ENCODE peak calls at places on chromosomes 6 and 20, in eight cellular contexts. F, V, A, T, C, I, P and X are unnamed samples.
A peak's percentile ranks its signal among the peaks of the same experiment; 100 is the strongest.

GRCh38 chr6:126539022-126539421 is 199.1 kb downstream of the CENPW start:
- DNase-seq in I (peak; percentile 72), C (no peak), V (peak; percentile 37), A (no peak), T (no peak), F (no peak), P (no peak), X (no peak)

GRCh38 chr6:40779399-40779798 is 192.2 kb upstream of the LRFN2 start:
- DNase-seq in V (no peak), F (no peak), C (no peak), T (no peak), A (no peak), P (no peak), I (peak; percentile 35), X (no peak)

GRCh38 chr20:21074605-21075336 is 31.4 kb downstream of the LINC00237 start:
- DNase-seq in F (no peak), C (no peak), A (no peak), I (peak; percentile 1), T (peak; percentile 91), P (no peak), V (no peak), X (peak; percentile 68)

GRCh38 chr20:56752274-56752673 is 123.2 kb downstream of the TFAP2C start:
- DNase-seq in T (peak; percentile 58), P (no peak), V (peak; percentile 11), C (no peak), A (no peak), F (no peak), I (no peak), X (no peak)

GRCh38 chr6:6696867-6697531 is 108.5 kb downstream of the LY86 start:
- DNase-seq in A (peak; percentile 86), C (peak; percentile 91), F (peak; percentile 65), I (peak; percentile 74), T (peak; percentile 95), V (peak; percentile 78), P (no peak), X (peak; percentile 71)

GRCh38 chr6:135012764-135013163 is 41.9 kb downstream of the HBS1L start:
- DNase-seq in F (no peak), V (peak; percentile 11), T (no peak), P (no peak), C (no peak), I (peak; percentile 65), A (no peak), X (no peak)

GRCh38 chr6:169156108-169156821 is 97.4 kb downstream of the THBS2 start:
- DNase-seq in I (peak; percentile 87), T (no peak), C (no peak), F (no peak), A (no peak), V (peak; percentile 92), P (no peak), X (no peak)

GRCh38 chr6:119501798-119502483 is 152.4 kb upstream of the MAN1A1 start:
- DNase-seq in V (no peak), F (no peak), T (no peak), P (no peak), C (no peak), I (no peak), A (no peak), X (peak; percentile 61)

GRCh38 chr6:146526192-146526591 is 17.4 kb upstream of the RAB32 start:
- DNase-seq in P (no peak), T (no peak), I (peak; percentile 53), C (peak; percentile 19), V (peak; percentile 40), A (no peak), F (no peak), X (no peak)

GRCh38 chr6:45775026-45775697 is 240.5 kb downstream of the CLIC5 start:
- DNase-seq in F (no peak), C (no peak), V (no peak), P (no peak), T (no peak), A (no peak), I (no peak), X (no peak)

GRCh38 chr6:101401792-101402617 is 8.5 kb downstream of the GRIK2 start:
- DNase-seq in F (peak; percentile 24), A (no peak), P (no peak), T (no peak), V (peak; percentile 20), I (no peak), C (no peak), X (no peak)

GRCh38 chr20:60482201-60482600 is 524.0 kb downstream of the CDH26 start:
- DNase-seq in I (no peak), V (no peak), F (no peak), P (no peak), A (no peak), T (no peak), C (no peak), X (no peak)

GRCh38 chr6:148192310-148192709 is 150.3 kb upstream of the SASH1 start:
- DNase-seq in T (no peak), P (no peak), V (peak; percentile 87), C (no peak), F (no peak), A (no peak), I (peak; percentile 81), X (no peak)

GRCh38 chr6:150766201-150766997 is 99.1 kb upstream of the MTHFD1L start:
- DNase-seq in C (peak; percentile 64), V (peak; percentile 52), P (no peak), T (no peak), A (no peak), I (no peak), F (peak; percentile 29), X (no peak)

GRCh38 chr6:12182676-12183075 is 107.5 kb upstream of the EDN1 start:
- DNase-seq in F (no peak), C (no peak), I (peak; percentile 36), V (no peak), T (no peak), A (no peak), P (no peak), X (no peak)

GRCh38 chr6:150813993-150814359 is 51.5 kb upstream of the MTHFD1L start:
- DNase-seq in V (no peak), F (no peak), P (no peak), T (no peak), A (no peak), I (peak; percentile 58), C (no peak), X (peak; percentile 84)

GRCh38 chr20:22430154-22430745 is 154.1 kb downstream of the FOXA2 start:
- DNase-seq in V (peak; percentile 34), F (no peak), T (no peak), C (no peak), P (no peak), A (no peak), I (peak; percentile 48), X (no peak)

GRCh38 chr6:73585566-73586415 is 65.0 kb upstream of the EEF1A1 start:
- DNase-seq in V (peak; percentile 84), F (no peak), P (no peak), A (no peak), I (peak; percentile 87), C (peak; percentile 81), T (peak; percentile 90), X (peak; percentile 84)

GRCh38 chr6:74677463-74677862 is 528.4 kb downstream of the COL12A1 start:
- DNase-seq in F (no peak), P (no peak), C (no peak), T (no peak), I (no peak), A (no peak), V (no peak), X (no peak)

GRCh38 chr6:3281669-3282460 is 23.1 kb downstream of the PSMG4 start:
- DNase-seq in V (peak; percentile 88), C (peak; percentile 19), P (no peak), T (no peak), I (peak; percentile 97), A (peak; percentile 40), F (no peak), X (no peak)

DNA sequence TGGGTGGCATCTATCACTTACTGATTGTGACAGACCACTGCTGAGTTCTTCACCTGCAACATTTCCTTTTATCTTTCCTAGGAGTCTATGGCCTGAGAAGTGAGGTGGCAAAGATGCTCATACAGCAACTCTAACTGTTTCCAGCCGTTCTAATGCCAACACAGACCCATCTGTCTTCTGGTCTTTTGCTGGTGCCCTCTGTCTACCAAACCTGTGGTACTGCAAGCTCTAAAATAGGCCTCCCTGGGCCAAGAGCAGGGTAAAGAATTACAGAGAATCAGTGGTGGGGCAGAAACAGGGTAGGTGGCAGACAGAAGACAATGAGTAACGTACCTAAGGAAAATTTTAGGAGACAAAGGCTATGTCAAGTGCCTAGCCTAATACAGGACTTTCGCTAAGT is 611.0 kb upstream of the FLRT3 start:
- DNase-seq in I (no peak), A (no peak), T (no peak), F (no peak), V (no peak), C (no peak), P (no peak), X (peak; percentile 10)
- TF ChIP-seq CTCF in I (no peak), A (no peak), T (no peak), F (no peak), V (no peak), C (no peak), P (no peak), X (no peak)

GRCh38 chr6:31498748-31499147 is 803 bp downstream of the MICB start:
- DNase-seq in I (no peak), C (peak; percentile 16), T (no peak), A (peak; percentile 79), V (peak; percentile 16), F (no peak), P (no peak), X (no peak)
- H3K4me3 ChIP-seq in I (peak overlapping the region; percentile 28), C (peak overlapping the region; percentile 17), T (no peak overlapping the region), A (no peak overlapping the region), V (no peak overlapping the region), F (peak overlapping the region; percentile 65), P (no peak overlapping the region), X (peak overlapping the region; percentile 68)

DNA sequence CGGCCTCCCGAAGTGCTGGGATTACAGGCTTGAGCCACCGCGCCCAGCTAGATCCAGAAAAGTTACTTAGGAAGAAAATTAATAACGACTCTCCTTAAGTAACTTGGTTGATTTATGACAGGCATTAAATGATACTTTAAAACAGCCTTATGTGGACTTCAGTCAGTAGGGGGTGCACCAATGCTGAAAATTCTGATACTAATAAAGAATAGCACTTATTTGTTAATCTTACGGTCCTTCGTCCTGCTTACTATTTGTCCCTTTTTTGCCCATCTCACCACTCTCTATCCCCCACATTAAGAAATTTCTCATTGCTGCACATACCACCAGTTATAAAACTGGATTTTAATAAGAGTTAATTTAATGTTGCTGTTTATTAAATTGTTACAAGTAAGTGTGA is 12.7 kb upstream of the PRELID3B start:
- DNase-seq in P (no peak), C (peak; percentile 22), A (no peak), V (peak; percentile 34), F (no peak), T (peak; percentile 25), I (peak; percentile 61), X (peak; percentile 28)
- TF ChIP-seq CTCF in P (no peak), C (peak; percentile 34), A (peak; percentile 33), V (peak; percentile 43), F (peak; percentile 14), T (peak; percentile 12), I (peak; percentile 37), X (peak; percentile 32)

DNA sequence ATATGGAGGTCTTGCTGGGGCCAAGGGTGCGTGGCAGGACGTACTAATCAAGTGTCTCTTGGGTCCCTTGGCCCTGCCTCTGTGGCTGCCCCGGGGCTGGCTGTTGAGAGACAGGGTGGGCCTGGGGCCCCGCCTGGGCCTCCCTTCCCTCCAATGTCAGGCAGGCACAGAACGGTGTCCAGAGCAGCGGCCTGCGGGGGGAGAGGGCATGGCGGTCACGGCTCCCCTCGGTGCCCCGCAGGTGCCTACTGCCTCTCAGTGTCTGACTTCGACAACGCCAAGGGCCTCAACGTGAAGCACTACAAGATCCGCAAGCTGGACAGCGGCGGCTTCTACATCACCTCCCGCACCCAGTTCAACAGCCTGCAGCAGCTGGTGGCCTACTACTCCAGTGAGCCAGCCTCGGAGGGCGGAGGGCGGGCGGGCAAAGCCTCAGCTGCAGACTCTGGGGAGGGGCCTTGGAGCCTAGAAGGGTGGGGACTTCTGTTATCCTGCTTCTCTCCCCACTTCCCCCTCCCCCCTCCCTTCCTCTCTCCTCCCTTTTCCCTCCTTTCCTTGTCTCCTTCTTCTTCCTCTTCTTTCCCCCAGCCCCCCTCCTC is 50.1 kb downstream of the SRC start:
- DNase-seq in I (no peak), T (peak; percentile 76), P (no peak), A (no peak), C (no peak), F (peak; percentile 44), V (no peak), X (no peak)
- H3K4me3 ChIP-seq in I (no peak overlapping the region), T (no peak overlapping the region), P (no peak overlapping the region), A (no peak overlapping the region), C (no peak overlapping the region), F (no peak overlapping the region), V (no peak overlapping the region), X (no peak overlapping the region)